ENCODE peak calls at places on chromosome 9, in five cellular contexts. B, O, Q, Y and G are unnamed samples.

GRCh38 chr9:89668216-89668867 is 63.5 kb downstream of the GADD45G start:
- DNase-seq in B (no peak), O (no peak), Q (no peak), Y (no peak), G (peak)

GRCh38 chr9:130692365-130692764 is 1.2 kb upstream of the EXOSC2 start:
- DNase-seq in B (no peak), O (peak), Q (no peak), Y (peak), G (peak)

GRCh38 chr9:109574061-109574882 is 76.2 kb upstream of the PTPN3 start:
- DNase-seq in B (peak), O (no peak), Q (no peak), Y (peak), G (peak)

GRCh38 chr9:83572524-83572923 is 34.3 kb upstream of the FRMD3 start:
- DNase-seq in B (no peak), O (no peak), Q (no peak), Y (peak), G (peak)

GRCh38 chr9:83477571-83477970 is 60.6 kb downstream of the FRMD3 start:
- DNase-seq in B (no peak), O (no peak), Q (no peak), Y (peak), G (no peak)

GRCh38 chr9:13732290-13732689 is 452.8 kb upstream of the MPDZ start:
- DNase-seq in B (no peak), O (no peak), Q (no peak), Y (no peak), G (no peak)

GRCh38 chr9:136426787-136427186 is 12.9 kb downstream of the INPP5E start:
- DNase-seq in B (no peak), O (peak), Q (no peak), Y (no peak), G (no peak)

GRCh38 chr9:126784401-126784800 is 20.4 kb upstream of the ZBTB43 start:
- DNase-seq in B (no peak), O (no peak), Q (no peak), Y (no peak), G (no peak)

GRCh38 chr9:29289365-29289764 is 1716.1 kb upstream of the C9orf72 start:
- DNase-seq in B (no peak), O (no peak), Q (no peak), Y (no peak), G (no peak)

GRCh38 chr9:2645569-2645968 is 24.0 kb downstream of the VLDLR start:
- DNase-seq in B (no peak), O (no peak), Q (no peak), Y (no peak), G (no peak)

GRCh38 chr9:136529516-136530471 is 16.1 kb downstream of the NOTCH1 start:
- DNase-seq in B (no peak), O (no peak), Q (no peak), Y (no peak), G (peak)

GRCh38 chr9:127899200-127899943 is at the start of gene ST6GALNAC6:
- DNase-seq in B (peak), O (peak), Q (peak), Y (peak), G (peak)

GRCh38 chr9:137397675-137398423 is 25.1 kb downstream of the EXD3 start:
- DNase-seq in B (no peak), O (no peak), Q (no peak), Y (no peak), G (no peak)

GRCh38 chr9:86907346-86907745 is 40.0 kb downstream of the GAS1 start:
- DNase-seq in B (no peak), O (no peak), Q (no peak), Y (peak), G (no peak)

GRCh38 chr9:123319541-123320339 is 36.3 kb upstream of the CRB2 start:
- DNase-seq in B (no peak), O (no peak), Q (no peak), Y (no peak), G (no peak)

GRCh38 chr9:93265301-93265971 is 81.5 kb downstream of the WNK2 start:
- DNase-seq in B (no peak), O (no peak), Q (no peak), Y (no peak), G (no peak)

GRCh38 chr9:127568971-127569818 is 42.9 kb upstream of the STXBP1 start:
- DNase-seq in B (peak), O (peak), Q (peak), Y (peak), G (peak)

GRCh38 chr9:121271368-121272351 is 3.7 kb downstream of the GSN start:
- DNase-seq in B (no peak), O (no peak), Q (no peak), Y (peak), G (no peak)

GRCh38 chr9:93567271-93567959 is 9.0 kb upstream of the PHF2 start:
- DNase-seq in B (no peak), O (no peak), Q (no peak), Y (peak), G (peak)

GRCh38 chr9:75152416-75152815 is 64.1 kb downstream of the OSTF1 start:
- DNase-seq in B (no peak), O (no peak), Q (peak), Y (no peak), G (no peak)

GRCh38 chr9:124815601-124816000 is 37.7 kb upstream of the WDR38 start:
- DNase-seq in B (no peak), O (no peak), Q (no peak), Y (no peak), G (no peak)

GRCh38 chr9:124821247-124821623 is 32.0 kb upstream of the WDR38 start:
- DNase-seq in B (no peak), O (no peak), Q (no peak), Y (no peak), G (no peak)

GRCh38 chr9:124820606-124821246 is 32.5 kb upstream of the WDR38 start:
- DNase-seq in B (no peak), O (no peak), Q (no peak), Y (no peak), G (no peak)

GRCh38 chr9:124814178-124814535 is 37.2 kb downstream of the OLFML2A start:
- DNase-seq in B (no peak), O (no peak), Q (no peak), Y (no peak), G (no peak)

GRCh38 chr9:124818431-124819281 is 34.6 kb upstream of the WDR38 start:
- DNase-seq in B (peak), O (no peak), Q (no peak), Y (peak), G (peak)
- H3K4me3 ChIP-seq in B (no peak), O (no peak), Q (no peak), Y (no peak), G (no peak)

DNA sequence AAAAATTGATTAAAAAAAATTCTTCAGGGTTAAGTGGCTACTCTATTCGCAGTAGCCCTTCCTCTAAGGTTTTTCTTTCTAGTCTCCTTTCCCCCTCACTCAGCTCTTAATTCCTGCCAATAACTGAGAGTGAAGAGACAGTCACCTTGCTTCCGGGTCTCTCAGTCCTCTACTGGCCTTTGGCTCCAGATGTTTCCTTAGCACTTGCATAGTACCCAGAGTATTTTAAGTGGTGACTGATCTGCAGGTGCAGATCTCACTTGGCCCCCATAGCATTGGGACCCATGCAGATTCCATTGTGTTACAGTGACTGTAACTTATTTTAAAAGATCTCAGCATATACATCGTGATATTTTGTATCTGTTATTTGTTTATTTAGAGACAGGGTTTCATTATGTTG is 66.2 kb downstream of the GCNT1 start:
- DNase-seq in B (no peak), O (no peak), Q (no peak), Y (no peak), G (no peak)
- H3K4me3 ChIP-seq in B (no peak), O (no peak), Q (no peak), Y (no peak), G (no peak)

DNA sequence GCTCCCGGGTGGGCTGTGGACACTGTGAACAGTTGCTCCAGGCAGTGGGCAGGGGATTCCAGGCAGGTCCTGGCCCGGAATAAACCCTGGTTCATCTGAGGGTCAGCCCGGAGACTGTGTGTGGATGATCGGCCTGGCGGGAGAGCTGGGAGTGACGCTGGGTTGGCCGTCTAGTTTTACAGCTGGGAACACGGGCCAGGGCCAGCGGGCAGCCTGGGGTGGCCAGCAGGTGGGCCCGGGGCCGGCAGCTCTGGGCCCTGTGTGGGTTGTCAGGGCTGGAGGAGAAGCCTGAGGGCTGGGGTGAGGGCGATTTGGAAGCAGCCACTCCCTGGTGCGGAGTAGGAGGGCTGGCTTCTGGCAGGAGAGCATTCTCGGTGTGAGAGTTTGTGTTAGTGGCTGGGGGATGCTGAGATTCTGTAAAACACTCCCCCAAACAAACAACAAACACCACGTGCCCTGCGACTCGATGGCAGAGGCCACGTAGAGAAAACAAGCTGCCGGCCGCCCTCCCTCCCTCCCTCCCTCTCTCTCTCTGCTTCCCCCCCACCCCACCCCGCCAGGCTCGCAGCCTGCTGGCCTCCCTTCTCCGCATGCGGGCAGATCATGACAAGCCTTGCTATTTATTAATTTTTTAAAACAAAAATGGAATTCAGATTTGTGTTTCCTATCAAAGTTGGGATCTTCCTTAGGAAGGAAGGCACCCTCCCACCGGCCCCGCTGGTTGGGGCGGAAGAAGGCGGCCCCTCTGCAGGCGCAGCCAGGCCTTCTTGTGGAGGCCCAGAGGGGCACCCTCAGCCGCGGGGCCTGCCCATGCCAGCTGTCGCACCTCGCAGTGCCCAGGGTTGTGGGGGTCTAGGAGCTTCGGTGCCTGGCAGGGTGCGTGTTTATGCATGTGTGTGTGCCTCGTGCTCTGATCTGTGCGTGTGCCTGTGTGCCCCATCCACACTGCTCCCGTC is 49.5 kb downstream of the RXRA start:
- DNase-seq in B (no peak), O (peak), Q (no peak), Y (peak), G (peak)
- H3K4me3 ChIP-seq in B (no peak), O (peak), Q (no peak), Y (no peak), G (no peak)

GRCh38 chr9:91211919-91212318 is 149.8 kb downstream of the AUH start:
- DNase-seq in B (no peak), O (no peak), Q (no peak), Y (no peak), G (no peak)
- H3K4me3 ChIP-seq in B (no peak), O (no peak), Q (no peak), Y (no peak), G (no peak)

DNA sequence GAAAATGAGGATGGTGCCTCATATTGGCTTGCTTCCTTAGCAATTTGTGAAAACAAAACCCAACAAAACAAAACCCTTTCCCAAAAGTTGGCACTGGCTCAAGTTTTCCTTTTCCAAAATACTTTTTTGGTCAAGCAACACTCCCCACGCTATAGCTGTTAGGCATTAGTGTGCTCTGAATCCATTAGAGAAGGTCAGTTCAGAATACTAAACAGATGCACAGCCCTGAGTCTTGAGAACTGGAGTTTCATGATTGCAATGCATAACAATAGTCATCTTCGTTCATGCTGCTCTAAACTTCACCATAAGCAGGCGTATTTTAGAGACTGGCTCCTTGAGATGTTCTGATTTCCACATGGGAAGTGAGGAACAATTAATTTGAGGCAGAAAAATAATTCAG is 172.0 kb upstream of the KLF9 start:
- DNase-seq in B (no peak), O (no peak), Q (no peak), Y (peak), G (no peak)
- H3K4me3 ChIP-seq in B (no peak), O (no peak), Q (no peak), Y (no peak), G (no peak)

DNA sequence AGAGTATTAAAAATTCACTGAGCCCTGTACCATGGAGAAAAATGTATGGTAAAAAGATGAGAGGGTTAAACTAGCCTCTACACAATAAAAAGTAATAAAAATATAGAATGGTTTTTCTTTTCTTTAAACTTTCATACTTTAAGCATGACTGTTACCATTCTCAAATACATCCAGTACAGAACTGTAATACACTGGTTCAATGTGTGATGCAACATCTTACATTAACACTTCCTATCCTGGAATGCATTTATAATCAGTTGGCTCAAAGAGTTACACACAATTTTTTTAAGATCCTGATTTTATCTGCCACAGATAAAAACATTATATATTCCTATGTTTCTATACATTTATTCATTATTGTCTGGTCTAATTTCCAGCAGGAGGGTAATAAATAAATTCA is 4.7 kb downstream of the GNAQ start:
- DNase-seq in B (no peak), O (no peak), Q (no peak), Y (peak), G (no peak)
- H3K4me3 ChIP-seq in B (no peak), O (no peak), Q (no peak), Y (no peak), G (no peak)